ENCODE peak calls at places on chromosomes 2 and 18, in four cellular contexts. W is ovary, Q is A172, R is NCI-H82. X is an unnamed sample.

GRCh38 chr18:48796491-48797205 is 154.1 kb downstream of the SMAD7 start:
- DNase-seq in Q (no peak), W (no peak), R (no peak), X (peak)

GRCh38 chr2:227010433-227010832 is 153.6 kb downstream of the COL4A4 start:
- DNase-seq in R (no peak), Q (no peak), W (no peak), X (no peak)

GRCh38 chr2:12005886-12006681 is 259.7 kb downstream of the LPIN1 start:
- DNase-seq in W (no peak), R (no peak), Q (peak), X (no peak)

GRCh38 chr2:218406949-218407703 is 7.5 kb downstream of the CTDSP1 start:
- DNase-seq in R (peak), Q (peak), W (peak), X (peak)

GRCh38 chr2:171416009-171416926 is 17.5 kb downstream of the METTL8 start:
- DNase-seq in R (peak), W (peak), Q (peak), X (peak)

GRCh38 chr18:8601277-8602032 is 7.8 kb upstream of the RAB12 start:
- DNase-seq in Q (no peak), W (no peak), R (no peak), X (no peak)

GRCh38 chr2:59726226-59726800 is 827.1 kb downstream of the BCL11A start:
- DNase-seq in R (no peak), W (no peak), Q (no peak), X (no peak)

GRCh38 chr2:160582481-160583161 is 89.0 kb upstream of the RBMS1 start:
- DNase-seq in Q (peak), R (no peak), W (no peak), X (no peak)

GRCh38 chr2:216596234-216596985 is 36.8 kb upstream of the IGFBP2 start:
- DNase-seq in W (no peak), Q (peak), R (peak), X (no peak)

GRCh38 chr18:35458677-35459441 is 38.9 kb downstream of the INO80C start:
- DNase-seq in Q (peak), W (no peak), R (no peak), X (no peak)

GRCh38 chr2:208254118-208254870 is 577 bp downstream of the IDH1 start:
- DNase-seq in W (peak), Q (peak), R (peak), X (peak)

GRCh38 chr2:3647831-3648651 is 10.0 kb upstream of the ALLC start:
- DNase-seq in Q (no peak), W (no peak), R (peak), X (no peak)

GRCh38 chr2:99648115-99648850 is 158.5 kb upstream of the REV1 start:
- DNase-seq in Q (no peak), W (no peak), R (peak), X (no peak)

GRCh38 chr2:165144315-165144714 is 59.5 kb downstream of the SCN3A start:
- DNase-seq in R (peak), W (no peak), Q (no peak), X (no peak)

GRCh38 chr18:42113529-42114191 is 158.6 kb downstream of the PIK3C3 start:
- DNase-seq in R (no peak), W (no peak), Q (peak), X (no peak)

GRCh38 chr2:10392951-10393647 is 55.0 kb downstream of the ODC1 start:
- DNase-seq in R (no peak), W (no peak), Q (peak), X (no peak)

GRCh38 chr2:227325824-227326195 is 759 bp downstream of the MFF start:
- DNase-seq in W (peak), Q (peak), R (peak), X (no peak)

GRCh38 chr2:236657801-236658200 is 88.2 kb downstream of the ACKR3 start:
- DNase-seq in Q (no peak), R (no peak), W (no peak), X (no peak)